ENCODE peak calls at places on chromosomes 12 and 14, in six cellular contexts. V is left ventricle myocardium inferior, E is mesendoderm, J is SJSA1, G is SK-N-SH, H is lung. N is an unnamed sample.

GRCh38 chr12:131085125-131085815 is 131.6 kb downstream of the ADGRD1 start:
- DNase-seq in V (peak; percentile 41), E (no peak), J (peak; percentile 30), G (no peak), H (no peak), N (no peak)

GRCh38 chr14:99195602-99196309 is 76.2 kb downstream of the BCL11B start:
- DNase-seq in V (no peak), E (no peak), J (no peak), G (no peak), H (no peak), N (no peak)

GRCh38 chr14:51703787-51704186 is 52.1 kb downstream of the FRMD6 start:
- DNase-seq in V (no peak), E (no peak), J (no peak), G (no peak), H (no peak), N (no peak)

GRCh38 chr12:119512772-119513497 is 80.6 kb upstream of the TMEM233 start:
- DNase-seq in V (no peak), E (peak; percentile 57), J (no peak), G (no peak), H (no peak), N (no peak)

GRCh38 chr12:12985817-12986408 is 14.2 kb downstream of the HEBP1 start:
- DNase-seq in V (no peak), E (peak; percentile 73), J (no peak), G (peak; percentile 31), H (no peak), N (no peak)

GRCh38 chr12:63967358-63967757 is 122.9 kb downstream of the SRGAP1 start:
- DNase-seq in V (no peak), E (peak; percentile 56), J (no peak), G (no peak), H (no peak), N (no peak)

GRCh38 chr12:123384994-123385376 is 1.1 kb downstream of the KMT5A start:
- DNase-seq in V (no peak), E (peak; percentile 53), J (no peak), G (no peak), H (no peak), N (no peak)

GRCh38 chr14:86057018-86057667 is 527.2 kb downstream of the FLRT2 start:
- DNase-seq in V (no peak), E (peak; percentile 44), J (no peak), G (peak; percentile 3), H (no peak), N (peak; percentile 29)

GRCh38 chr14:76929927-76930326 is 98.6 kb downstream of the IRF2BPL start:
- DNase-seq in V (no peak), E (peak; percentile 74), J (no peak), G (no peak), H (no peak), N (no peak)

GRCh38 chr12:21433525-21433924 is 3.9 kb upstream of the PYROXD1 start:
- DNase-seq in V (no peak), E (peak; percentile 91), J (no peak), G (no peak), H (no peak), N (no peak)

GRCh38 chr12:21439347-21439746 is 1.9 kb downstream of the PYROXD1 start:
- DNase-seq in V (no peak), E (no peak), J (no peak), G (no peak), H (no peak), N (no peak)

GRCh38 chr12:21444193-21445146 is 7.0 kb downstream of the PYROXD1 start:
- DNase-seq in V (no peak), E (no peak), J (no peak), G (no peak), H (no peak), N (peak; percentile 46)

GRCh38 chr12:21434704-21435103 is 2.8 kb upstream of the PYROXD1 start:
- DNase-seq in V (no peak), E (no peak), J (no peak), G (no peak), H (no peak), N (no peak)

GRCh38 chr12:21438643-21439042 is 1.2 kb downstream of the PYROXD1 start:
- DNase-seq in V (no peak), E (no peak), J (no peak), G (no peak), H (no peak), N (no peak)
- H3K4me3 ChIP-seq in V (peak overlapping the region; percentile 81), E (no peak overlapping the region), J (peak overlapping the region; percentile 48), G (peak overlapping the region; percentile 51), H (no peak overlapping the region), N (no peak overlapping the region)

GRCh38 chr12:47307680-47308399 is 228.1 kb upstream of the AMIGO2 start:
- DNase-seq in V (no peak), E (peak; percentile 85), J (peak; percentile 50), G (peak; percentile 19), H (peak; percentile 40), N (peak; percentile 71)
- H3K4me3 ChIP-seq in V (no peak overlapping the region), E (no peak overlapping the region), J (no peak overlapping the region), G (no peak overlapping the region), H (no peak overlapping the region), N (no peak overlapping the region)

GRCh38 chr14:58276208-58276607 is 22.1 kb upstream of the ARID4A start:
- DNase-seq in V (no peak), E (no peak), J (no peak), G (no peak), H (no peak), N (no peak)
- H3K4me3 ChIP-seq in V (no peak overlapping the region), E (no peak overlapping the region), J (no peak overlapping the region), G (no peak overlapping the region), H (no peak overlapping the region), N (no peak overlapping the region)

GRCh38 chr12:91172051-91172450 is 10.6 kb downstream of the DCN start:
- DNase-seq in V (no peak), E (no peak), J (no peak), G (no peak), H (no peak), N (no peak)

GRCh38 chr12:91178139-91178561 is 4.5 kb downstream of the DCN start:
- DNase-seq in V (no peak), E (peak; percentile 15), J (no peak), G (no peak), H (no peak), N (no peak)

GRCh38 chr12:91177380-91177779 is 5.2 kb downstream of the DCN start:
- DNase-seq in V (no peak), E (no peak), J (no peak), G (no peak), H (no peak), N (no peak)

GRCh38 chr12:91171475-91171874 is 11.1 kb downstream of the DCN start:
- DNase-seq in V (no peak), E (no peak), J (no peak), G (peak; percentile 4), H (no peak), N (no peak)

DNA sequence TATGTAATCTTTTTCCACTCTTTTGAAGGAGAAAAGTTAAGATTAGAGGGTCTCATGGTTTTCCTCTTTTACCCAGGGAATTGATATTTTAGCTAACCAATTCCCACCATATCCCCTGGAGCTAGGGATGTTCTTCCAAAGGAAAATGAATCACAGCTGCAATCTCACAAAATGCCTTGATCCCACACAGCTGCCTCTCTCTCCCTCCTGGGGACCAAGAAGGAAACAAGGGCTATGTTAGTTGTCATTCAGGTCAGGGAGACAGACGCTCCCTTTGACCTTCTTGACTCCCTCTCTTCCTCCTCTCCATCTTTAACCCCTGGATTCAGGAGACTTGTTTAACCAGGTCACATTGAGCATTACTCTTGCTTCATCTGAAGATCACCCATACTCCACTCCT is 9.5 kb downstream of the DCN start:
- DNase-seq in V (no peak), E (no peak), J (no peak), G (no peak), H (no peak), N (no peak)
- H3K4me3 ChIP-seq in V (peak overlapping the region; percentile 56), E (no peak overlapping the region), J (no peak overlapping the region), G (no peak overlapping the region), H (no peak overlapping the region), N (no peak overlapping the region)

GRCh38 chr12:45611495-45611894 is 118.0 kb upstream of the ARID2 start:
- DNase-seq in V (no peak), E (no peak), J (no peak), G (no peak), H (no peak), N (no peak)

GRCh38 chr12:45615268-45615667 is 114.2 kb upstream of the ARID2 start:
- DNase-seq in V (no peak), E (no peak), J (peak; percentile 63), G (peak; percentile 41), H (no peak), N (no peak)

GRCh38 chr12:45612044-45612794 is 117.3 kb upstream of the ARID2 start:
- DNase-seq in V (no peak), E (no peak), J (no peak), G (no peak), H (no peak), N (no peak)

GRCh38 chr12:45613855-45614254 is 115.7 kb upstream of the ARID2 start:
- DNase-seq in V (no peak), E (no peak), J (no peak), G (no peak), H (no peak), N (no peak)

DNA sequence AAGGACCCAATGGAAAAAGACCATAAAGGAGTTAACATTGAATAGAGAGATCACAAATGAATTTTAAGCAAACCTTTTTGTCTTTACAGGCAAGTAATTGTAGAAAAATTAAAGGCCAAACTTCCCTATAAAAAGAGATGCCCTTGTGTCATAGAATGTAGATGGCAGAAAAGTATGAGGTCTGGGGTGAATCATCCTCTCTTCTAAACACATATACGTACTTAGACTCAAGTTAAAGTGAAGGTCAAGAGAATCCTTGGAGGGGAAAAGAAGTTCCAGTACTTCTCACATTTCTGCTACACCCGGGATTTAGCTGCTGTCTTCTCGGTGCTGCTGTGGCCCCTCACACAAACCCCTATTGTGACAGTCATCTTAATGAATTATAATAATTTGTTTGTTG is 116.2 kb upstream of the ARID2 start:
- DNase-seq in V (no peak), E (no peak), J (no peak), G (no peak), H (no peak), N (no peak)
- H3K4me3 ChIP-seq in V (no peak overlapping the region), E (no peak overlapping the region), J (no peak overlapping the region), G (no peak overlapping the region), H (no peak overlapping the region), N (no peak overlapping the region)

DNA sequence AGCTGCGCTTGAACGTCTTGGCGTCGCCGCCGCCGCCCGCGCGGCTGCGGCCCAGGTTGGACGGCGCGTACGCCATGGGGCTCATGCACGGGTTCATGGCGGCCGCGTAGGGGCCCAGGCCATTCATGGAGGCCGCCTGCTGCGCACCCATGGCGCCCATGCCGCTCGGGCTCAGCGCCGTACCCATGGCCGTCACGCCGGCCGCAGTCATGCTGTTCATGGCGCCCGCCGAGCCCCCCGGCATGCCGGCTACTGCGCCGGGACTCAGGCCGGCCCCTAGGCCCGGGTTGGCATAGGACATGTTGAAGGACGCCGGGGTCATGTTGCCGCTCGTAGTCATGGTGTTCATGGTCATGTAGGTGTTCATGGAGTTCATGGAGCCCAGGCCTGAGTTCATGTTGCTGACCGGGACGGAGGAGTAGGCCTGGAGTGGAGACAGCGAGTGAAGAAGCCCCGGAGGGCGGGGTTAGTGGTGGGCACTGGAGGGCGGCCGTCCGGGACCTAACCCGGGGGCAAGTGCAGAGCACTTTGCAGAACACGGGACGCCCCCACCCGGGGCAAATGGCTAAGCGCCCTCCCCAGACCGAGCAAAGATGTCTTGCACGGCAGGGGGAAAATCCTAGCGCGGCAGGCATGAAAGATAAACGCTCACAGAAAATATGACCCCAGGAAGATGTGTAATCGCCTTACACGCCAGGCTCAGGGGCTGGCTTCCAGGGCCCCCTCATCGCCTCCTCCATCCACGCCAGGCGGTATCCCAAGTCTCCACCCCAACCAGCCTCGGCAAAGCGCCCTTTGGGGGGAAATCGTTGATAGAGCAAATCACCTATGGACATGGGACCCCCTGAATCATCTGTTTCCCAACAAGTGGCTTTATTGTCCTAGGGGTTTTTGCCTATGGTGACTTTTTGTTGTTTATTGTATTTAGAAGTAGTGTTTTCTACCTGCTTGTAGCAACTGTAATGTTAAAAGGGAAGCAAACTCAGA is 2.5 kb downstream of the FOXA1 start:
- DNase-seq in V (no peak), E (no peak), J (no peak), G (no peak), H (no peak), N (peak; percentile 78)
- H3K4me3 ChIP-seq in V (no peak overlapping the region), E (no peak overlapping the region), J (no peak overlapping the region), G (no peak overlapping the region), H (peak overlapping the region; percentile 36), N (peak overlapping the region; percentile 92)

N was measured in Caco-2.